ENCODE peak calls at places on chromosomes 4 and X, in four cellular contexts. One of them, this sample, is unnamed. For H3K4me1, the result is how much of the 10 kb centered on the place peaks cover.

GRCh38 chrX:31268359-31268758 is 196.5 kb upstream of the FTHL17 start:
- DNase-seq in hepatocyte: no peak
- DNase-seq in SK-N-SH: no peak
- DNase-seq in HCT116: no peak
- DNase-seq in this sample: peak

GRCh38 chrX:17374619-17375360 is at the start of gene NHS:
- DNase-seq in HCT116: peak
- DNase-seq in SK-N-SH: peak
- DNase-seq in hepatocyte: peak
- DNase-seq in this sample: peak

GRCh38 chr4:167000141-167000852 is 234.0 kb downstream of the SPOCK3 start:
- DNase-seq in HCT116: peak
- DNase-seq in SK-N-SH: no peak
- DNase-seq in hepatocyte: peak
- DNase-seq in this sample: no peak

GRCh38 chr4:41146716-41147506 is 67.4 kb downstream of the APBB2 start:
- DNase-seq in hepatocyte: peak
- DNase-seq in HCT116: no peak
- DNase-seq in SK-N-SH: no peak
- DNase-seq in this sample: peak

GRCh38 chr4:96698891-96699290 is 859.0 kb downstream of the PDHA2 start:
- DNase-seq in HCT116: no peak
- DNase-seq in SK-N-SH: no peak
- DNase-seq in hepatocyte: no peak
- DNase-seq in this sample: peak

GRCh38 chr4:42452823-42453222 is 55.5 kb downstream of the SHISA3 start:
- DNase-seq in HCT116: no peak
- DNase-seq in hepatocyte: no peak
- DNase-seq in SK-N-SH: no peak
- DNase-seq in this sample: no peak

GRCh38 chrX:150258463-150259430 is 104.4 kb upstream of the MAMLD1 start:
- DNase-seq in HCT116: no peak
- DNase-seq in hepatocyte: no peak
- DNase-seq in SK-N-SH: no peak
- DNase-seq in this sample: no peak

GRCh38 chrX:40719731-40720130 is 15.6 kb downstream of the MED14 start:
- DNase-seq in HCT116: no peak
- DNase-seq in hepatocyte: no peak
- DNase-seq in SK-N-SH: no peak
- DNase-seq in this sample: no peak

GRCh38 chr4:151652841-151653547 is 107.8 kb downstream of the GATB start:
- DNase-seq in hepatocyte: no peak
- DNase-seq in SK-N-SH: no peak
- DNase-seq in HCT116: no peak
- DNase-seq in this sample: no peak

GRCh38 chr4:97576955-97577354 is 566.3 kb downstream of the STPG2 start:
- DNase-seq in SK-N-SH: no peak
- DNase-seq in hepatocyte: no peak
- DNase-seq in HCT116: no peak
- DNase-seq in this sample: no peak

GRCh38 chr4:177012918-177013545 is 220.3 kb upstream of the VEGFC start:
- DNase-seq in hepatocyte: no peak
- DNase-seq in HCT116: no peak
- DNase-seq in SK-N-SH: no peak
- DNase-seq in this sample: no peak

GRCh38 chr4:116027311-116027710 is 913.9 kb upstream of the NDST4 start:
- DNase-seq in HCT116: no peak
- DNase-seq in SK-N-SH: no peak
- DNase-seq in hepatocyte: no peak
- DNase-seq in this sample: no peak
- TF ChIP-seq EZH2phosphoT487 in HCT116: no peak
- TF ChIP-seq EZH2phosphoT487 in SK-N-SH: no peak
- TF ChIP-seq EZH2phosphoT487 in hepatocyte: no peak
- TF ChIP-seq EZH2phosphoT487 in this sample: no peak

GRCh38 chr4:70833701-70834100 is 6.0 kb downstream of the GRSF1 start:
- DNase-seq in hepatocyte: no peak
- DNase-seq in HCT116: no peak
- DNase-seq in SK-N-SH: no peak
- DNase-seq in this sample: no peak

GRCh38 chr4:70830054-70830453 is 9.6 kb downstream of the GRSF1 start:
- DNase-seq in SK-N-SH: no peak
- DNase-seq in hepatocyte: no peak
- DNase-seq in HCT116: no peak
- DNase-seq in this sample: no peak

GRCh38 chr4:70831293-70831692 is 8.4 kb downstream of the GRSF1 start:
- DNase-seq in SK-N-SH: no peak
- DNase-seq in hepatocyte: no peak
- DNase-seq in HCT116: no peak
- DNase-seq in this sample: no peak

GRCh38 chr4:70829015-70829414 is 10.7 kb downstream of the GRSF1 start:
- DNase-seq in HCT116: no peak
- DNase-seq in SK-N-SH: no peak
- DNase-seq in hepatocyte: no peak
- DNase-seq in this sample: no peak

DNA sequence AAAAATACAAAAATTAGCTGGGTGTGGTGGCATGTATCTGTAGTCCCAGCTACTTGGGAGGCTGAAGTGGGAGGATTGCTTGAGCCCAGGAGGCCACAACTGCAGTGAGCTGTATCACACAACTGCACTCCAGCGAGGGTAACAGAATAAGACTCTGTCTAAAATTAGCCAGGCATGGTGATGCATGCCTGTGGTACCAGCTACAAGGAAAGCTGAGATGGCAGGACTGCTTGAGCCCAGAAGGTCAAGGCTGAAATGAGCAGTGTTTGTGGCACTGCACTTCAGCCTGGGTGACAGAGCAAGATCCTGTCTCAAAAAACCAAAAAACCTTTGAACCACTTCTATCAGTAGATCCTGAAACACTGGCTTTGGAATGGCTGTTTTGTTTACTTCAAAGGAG is 10.2 kb downstream of the GRSF1 start:
- DNase-seq in HCT116: no peak
- DNase-seq in hepatocyte: no peak
- DNase-seq in SK-N-SH: no peak
- DNase-seq in this sample: no peak
- H3K4me3 ChIP-seq in HCT116: no peak
- H3K4me3 ChIP-seq in hepatocyte: no peak
- H3K4me3 ChIP-seq in SK-N-SH: no peak
- H3K4me3 ChIP-seq in this sample: no peak

GRCh38 chr4:158530898-158531297 is 9.2 kb downstream of the RXFP1 start:
- DNase-seq in hepatocyte: no peak
- DNase-seq in SK-N-SH: no peak
- DNase-seq in HCT116: no peak
- DNase-seq in this sample: no peak
- H3K4me1 ChIP-seq in hepatocyte: under half
- H3K4me1 ChIP-seq in SK-N-SH: under half
- H3K4me1 ChIP-seq in HCT116: under half
- H3K4me1 ChIP-seq in this sample: under half

GRCh38 chr4:13528823-13529129 is 15.5 kb downstream of the NKX3-2 start:
- DNase-seq in HCT116: no peak
- DNase-seq in SK-N-SH: peak
- DNase-seq in hepatocyte: no peak
- DNase-seq in this sample: no peak

GRCh38 chr4:13530823-13531608 is 13.3 kb downstream of the NKX3-2 start:
- DNase-seq in SK-N-SH: peak
- DNase-seq in HCT116: no peak
- DNase-seq in hepatocyte: no peak
- DNase-seq in this sample: peak

GRCh38 chr4:13527192-13527982 is 16.9 kb downstream of the NKX3-2 start:
- DNase-seq in hepatocyte: no peak
- DNase-seq in SK-N-SH: peak
- DNase-seq in HCT116: no peak
- DNase-seq in this sample: no peak

GRCh38 chr4:13527983-13528822 is 16.1 kb downstream of the NKX3-2 start:
- DNase-seq in hepatocyte: no peak
- DNase-seq in HCT116: no peak
- DNase-seq in SK-N-SH: peak
- DNase-seq in this sample: no peak

DNA sequence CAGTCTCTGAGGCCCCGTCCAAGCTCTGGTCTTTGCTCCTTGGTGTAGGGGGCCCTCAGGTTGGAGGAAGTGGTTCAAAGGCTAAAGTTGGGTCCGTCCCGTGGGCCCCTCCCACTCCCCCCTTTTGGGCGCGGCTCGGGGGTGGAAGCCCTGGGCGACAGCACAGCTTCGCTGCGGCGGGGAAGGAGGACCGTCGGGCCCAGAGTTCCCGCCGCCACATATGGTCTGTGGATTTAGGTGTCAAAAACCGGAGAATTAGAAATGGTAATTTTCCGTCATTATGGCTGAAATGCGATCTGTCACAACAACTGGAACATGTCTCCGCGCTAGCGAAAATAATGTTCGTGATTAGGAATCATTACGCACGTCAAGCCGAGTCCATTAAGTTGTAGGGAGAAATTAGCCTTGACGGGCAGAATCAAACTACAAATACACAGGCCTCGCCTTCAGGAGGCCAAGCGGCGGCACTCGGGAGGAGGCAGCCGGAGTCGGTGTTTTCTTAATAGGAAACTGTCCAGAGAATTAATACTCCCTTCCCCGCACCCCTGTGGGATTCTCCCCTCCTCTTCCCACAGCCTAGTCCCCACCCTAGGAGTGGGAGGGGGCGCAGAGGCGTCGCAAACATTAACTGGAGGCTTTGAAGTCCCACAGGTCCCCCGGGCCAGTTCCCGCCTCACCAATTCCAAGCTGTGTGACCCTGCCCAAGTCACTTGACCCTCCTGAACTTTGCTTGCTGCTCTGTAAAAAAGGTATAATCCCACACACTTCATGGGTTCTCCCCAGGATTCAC is 15.0 kb downstream of the NKX3-2 start:
- DNase-seq in HCT116: no peak
- DNase-seq in hepatocyte: no peak
- DNase-seq in SK-N-SH: peak
- DNase-seq in this sample: no peak
- TF ChIP-seq EZH2phosphoT487 in HCT116: no peak
- TF ChIP-seq EZH2phosphoT487 in hepatocyte: no peak
- TF ChIP-seq EZH2phosphoT487 in SK-N-SH: no peak
- TF ChIP-seq EZH2phosphoT487 in this sample: peak

DNA sequence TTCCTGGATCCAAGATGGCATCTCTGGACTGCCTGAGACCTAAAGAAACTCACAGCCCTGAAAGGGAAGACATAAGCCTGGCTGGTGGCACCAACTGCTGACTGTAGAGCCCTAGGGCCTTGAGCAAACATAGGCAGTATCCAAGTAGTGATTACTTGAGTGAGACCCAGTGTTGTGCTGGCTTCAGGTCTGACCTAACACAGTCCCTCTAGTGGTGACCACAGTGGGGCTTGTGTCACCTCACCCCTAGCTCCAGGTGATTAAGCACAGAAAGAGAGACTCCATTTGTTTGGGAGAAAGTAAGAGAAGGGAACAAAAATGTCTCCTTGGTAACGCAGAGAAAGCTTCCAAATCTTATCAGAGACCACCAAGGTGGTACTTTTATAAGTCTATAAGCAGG is 496.3 kb upstream of the HTR2C start:
- DNase-seq in HCT116: no peak
- DNase-seq in SK-N-SH: no peak
- DNase-seq in hepatocyte: no peak
- DNase-seq in this sample: no peak
- H3K4me3 ChIP-seq in HCT116: no peak
- H3K4me3 ChIP-seq in SK-N-SH: no peak
- H3K4me3 ChIP-seq in hepatocyte: no peak
- H3K4me3 ChIP-seq in this sample: no peak

GRCh38 chrX:13087322-13088154 is 43.1 kb upstream of the FAM9C start:
- DNase-seq in HCT116: no peak
- DNase-seq in hepatocyte: no peak
- DNase-seq in SK-N-SH: no peak
- DNase-seq in this sample: no peak

GRCh38 chrX:13085533-13085932 is 41.1 kb upstream of the FAM9C start:
- DNase-seq in SK-N-SH: no peak
- DNase-seq in HCT116: no peak
- DNase-seq in hepatocyte: no peak
- DNase-seq in this sample: no peak

GRCh38 chrX:13082286-13083065 is 38.1 kb upstream of the FAM9C start:
- DNase-seq in hepatocyte: no peak
- DNase-seq in HCT116: no peak
- DNase-seq in SK-N-SH: no peak
- DNase-seq in this sample: no peak

GRCh38 chrX:13086076-13086475 is 41.7 kb upstream of the FAM9C start:
- DNase-seq in HCT116: no peak
- DNase-seq in SK-N-SH: no peak
- DNase-seq in hepatocyte: no peak
- DNase-seq in this sample: no peak

GRCh38 chrX:13084611-13085010 is 40.2 kb upstream of the FAM9C start:
- DNase-seq in hepatocyte: no peak
- DNase-seq in SK-N-SH: no peak
- DNase-seq in HCT116: no peak
- DNase-seq in this sample: no peak
- H3K4me1 ChIP-seq in hepatocyte: under half
- H3K4me1 ChIP-seq in SK-N-SH: under half
- H3K4me1 ChIP-seq in HCT116: under half
- H3K4me1 ChIP-seq in this sample: under half